ENCODE peak calls at places on chromosomes 16 and 17, in nine cellular contexts. P is fibroblast of mammary gland; U is thyroid gland; W is CMK; H is lung microvascular endothelial cell; E is amygdala; A is T47D; C is effector memory CD8-positive, alpha-beta T cell; D is amniotic stem cell. Q is an unnamed sample.

GRCh38 chr17:72579990-72580320 is 459.1 kb downstream of the SOX9 start:
- DNase-seq in P (no peak), U (no peak), W (no peak), H (no peak), E (no peak), A (no peak), C (no peak), D (no peak), Q (no peak)

GRCh38 chr17:58889928-58890327 is 134.3 kb downstream of the PPM1E start:
- DNase-seq in P (no peak), U (no peak), W (no peak), H (no peak), E (no peak), A (no peak), C (no peak), D (no peak), Q (no peak)

GRCh38 chr16:154223-155030 is 2.0 kb downstream of the HBZ start:
- DNase-seq in P (peak), U (peak), W (no peak), H (peak), E (peak), A (peak), C (no peak), D (no peak), Q (peak)

GRCh38 chr17:50148226-50149098 is 2.0 kb downstream of the PPP1R9B start:
- DNase-seq in P (no peak), U (peak), W (no peak), H (no peak), E (peak), A (peak), C (peak), D (no peak), Q (peak)

GRCh38 chr17:64240261-64240740 is 22.8 kb downstream of the TEX2 start:
- DNase-seq in P (no peak), U (peak), W (no peak), H (no peak), E (no peak), A (peak), C (no peak), D (no peak), Q (no peak)

GRCh38 chr16:31696968-31697743 is 169.5 kb downstream of the AHSP start:
- DNase-seq in P (peak), U (no peak), W (peak), H (peak), E (no peak), A (peak), C (no peak), D (no peak), Q (peak)

GRCh38 chr16:83215417-83216001 is 588.7 kb downstream of the CDH13 start:
- DNase-seq in P (peak), U (no peak), W (peak), H (peak), E (peak), A (peak), C (peak), D (no peak), Q (peak)

GRCh38 chr16:8063151-8063550 is 527.2 kb downstream of the TMEM114 start:
- DNase-seq in P (no peak), U (no peak), W (no peak), H (no peak), E (no peak), A (no peak), C (no peak), D (no peak), Q (no peak)

GRCh38 chr16:4847774-4848587 is 700 bp downstream of the UBN1 start:
- DNase-seq in P (peak), U (peak), W (no peak), H (peak), E (peak), A (peak), C (peak), D (peak), Q (peak)

GRCh38 chr16:65936096-65936495 is 430.4 kb upstream of the CDH5 start:
- DNase-seq in P (no peak), U (no peak), W (no peak), H (no peak), E (no peak), A (no peak), C (no peak), D (no peak), Q (no peak)

GRCh38 chr17:62206550-62206949 is 141.5 kb upstream of the MED13 start:
- DNase-seq in P (no peak), U (no peak), W (no peak), H (peak), E (no peak), A (no peak), C (no peak), D (no peak), Q (no peak)

GRCh38 chr16:10597184-10597583 is 16.8 kb upstream of the EMP2 start:
- DNase-seq in P (no peak), U (no peak), W (no peak), H (no peak), E (no peak), A (no peak), C (no peak), D (no peak), Q (no peak)

GRCh38 chr17:45144199-45145034 is 3.9 kb upstream of the HEXIM1 start:
- DNase-seq in P (no peak), U (peak), W (no peak), H (no peak), E (peak), A (no peak), C (no peak), D (no peak), Q (no peak)

GRCh38 chr17:34465756-34466155 is 102.7 kb upstream of the CCL1 start:
- DNase-seq in P (peak), U (no peak), W (no peak), H (peak), E (no peak), A (no peak), C (no peak), D (no peak), Q (no peak)

GRCh38 chr16:85652431-85653221 is 36.1 kb downstream of the GINS2 start:
- DNase-seq in P (peak), U (peak), W (no peak), H (no peak), E (peak), A (peak), C (no peak), D (no peak), Q (no peak)

GRCh38 chr17:36937001-36937960 is at the start of gene LHX1:
- DNase-seq in P (no peak), U (no peak), W (no peak), H (no peak), E (no peak), A (no peak), C (no peak), D (no peak), Q (no peak)

GRCh38 chr16:87800497-87800896 is 34.7 kb upstream of the KLHDC4 start:
- DNase-seq in P (no peak), U (no peak), W (no peak), H (no peak), E (no peak), A (no peak), C (no peak), D (no peak), Q (no peak)

Q was measured in LHCN-M2.